ENCODE peak calls at places on chromosomes 7 and 10, in nine cellular contexts. J, K, N, V, B, Y, O, H and U are unnamed samples.
A peak's percentile ranks its signal among the peaks of the same experiment; 100 is the strongest.

GRCh38 chr10:3424102-3424803 is 251.7 kb upstream of the PITRM1 start:
- DNase-seq in J (peak; percentile 77), K (peak; percentile 68), N (no peak), V (no peak), B (no peak), Y (no peak), O (no peak), H (no peak), U (no peak)

GRCh38 chr7:17651926-17652385 is 288.3 kb downstream of the SNX13 start:
- DNase-seq in J (peak; percentile 88), K (peak; percentile 92), N (peak; percentile 87), V (no peak), B (peak; percentile 22), Y (no peak), O (peak; percentile 69), H (peak; percentile 90), U (no peak)

GRCh38 chr10:103481974-103482531 is 3.0 kb upstream of the CALHM3 start:
- DNase-seq in J (peak; percentile 50), K (peak; percentile 54), N (peak; percentile 85), V (no peak), B (no peak), Y (no peak), O (no peak), H (peak; percentile 69), U (peak; percentile 59)

GRCh38 chr7:95631545-95631944 is 35.2 kb upstream of the PDK4 start:
- DNase-seq in J (peak; percentile 5), K (no peak), N (no peak), V (no peak), B (no peak), Y (no peak), O (no peak), H (no peak), U (no peak)

GRCh38 chr10:102801496-102801895 is 35.7 kb downstream of the CYP17A1 start:
- DNase-seq in J (no peak), K (no peak), N (peak; percentile 43), V (no peak), B (no peak), Y (no peak), O (no peak), H (no peak), U (no peak)

GRCh38 chr7:17560516-17560915 is 262.1 kb downstream of the AHR start:
- DNase-seq in J (no peak), K (no peak), N (no peak), V (no peak), B (no peak), Y (no peak), O (no peak), H (peak; percentile 16), U (no peak)

GRCh38 chr7:127253289-127254162 is 785 bp upstream of the GRM8 start:
- DNase-seq in J (peak; percentile 61), K (peak; percentile 49), N (peak; percentile 82), V (peak; percentile 77), B (no peak), Y (no peak), O (peak; percentile 73), H (peak; percentile 31), U (peak; percentile 30)

GRCh38 chr10:24382979-24383663 is 174.2 kb downstream of the KIAA1217 start:
- DNase-seq in J (no peak), K (peak; percentile 87), N (no peak), V (peak; percentile 22), B (no peak), Y (no peak), O (no peak), H (no peak), U (no peak)

GRCh38 chr7:112225006-112225405 is 18.5 kb downstream of the ZNF277 start:
- DNase-seq in J (peak; percentile 23), K (peak; percentile 57), N (no peak), V (no peak), B (no peak), Y (no peak), O (no peak), H (no peak), U (no peak)

GRCh38 chr10:124842721-124843120 is 41.1 kb downstream of the ABRAXAS2 start:
- DNase-seq in J (no peak), K (no peak), N (no peak), V (no peak), B (no peak), Y (no peak), O (no peak), H (peak; percentile 26), U (no peak)

DNA sequence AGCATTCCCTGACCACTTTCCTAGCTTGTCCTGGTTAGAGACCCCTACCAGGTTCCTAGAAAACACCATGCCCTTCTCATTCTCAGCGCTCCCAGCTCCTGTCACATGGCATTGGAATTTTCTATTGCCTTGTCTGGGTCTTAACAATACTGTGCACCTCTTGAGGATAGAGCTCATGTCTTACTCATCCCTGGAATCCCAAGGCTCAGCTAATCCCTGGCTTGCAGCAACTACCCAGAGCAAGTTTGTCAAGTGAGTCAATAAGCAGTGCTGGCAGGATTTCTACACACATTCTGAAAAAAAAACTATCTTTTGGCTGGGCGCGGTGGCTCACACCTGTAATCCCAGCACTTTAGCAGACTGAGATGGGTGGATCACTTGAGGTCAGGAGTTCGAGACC is 11.7 kb upstream of the PRDX3 start:
- DNase-seq in J (peak; percentile 91), K (peak; percentile 100), N (peak; percentile 95), V (no peak), B (no peak), Y (no peak), O (peak; percentile 65), H (peak; percentile 99), U (no peak)
- H3K4me3 ChIP-seq in J (no peak overlapping the region), K (no peak overlapping the region), N (no peak overlapping the region), V (no peak overlapping the region), B (no peak overlapping the region), Y (no peak overlapping the region), O (no peak overlapping the region), H (no peak overlapping the region), U (no peak overlapping the region)

DNA sequence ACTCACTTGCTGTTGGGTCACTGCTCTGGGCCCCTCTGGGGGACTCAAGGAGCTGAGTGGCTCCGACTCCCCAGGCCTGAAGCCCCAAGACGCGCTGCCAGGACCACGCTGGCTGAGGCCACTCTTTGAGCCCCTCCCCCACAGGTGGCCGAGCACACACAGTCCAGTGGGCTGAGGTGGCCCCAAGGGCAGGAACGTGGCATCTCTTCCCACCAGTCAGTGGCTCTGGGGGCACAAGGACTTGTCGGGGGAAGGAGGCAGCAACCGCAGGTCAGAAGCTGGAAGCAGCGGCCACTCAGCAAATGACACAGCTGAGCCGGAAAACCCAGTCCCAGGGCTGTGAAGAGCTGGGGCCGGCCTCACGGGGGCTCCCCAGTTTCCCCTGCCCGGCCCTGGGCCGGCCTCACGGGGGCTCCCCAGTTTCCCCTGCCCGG is 24.1 kb downstream of the GRIFIN start:
- DNase-seq in J (no peak), K (no peak), N (no peak), V (peak; percentile 27), B (no peak), Y (no peak), O (no peak), H (no peak), U (no peak)
- H3K4me3 ChIP-seq in J (no peak overlapping the region), K (no peak overlapping the region), N (no peak overlapping the region), V (peak overlapping the region; percentile 17), B (peak overlapping the region; percentile 30), Y (peak overlapping the region; percentile 56), O (peak overlapping the region; percentile 15), H (no peak overlapping the region), U (peak overlapping the region; percentile 59)

GRCh38 chr10:93615576-93615975 is 3.2 kb downstream of the PDE6C start:
- DNase-seq in J (no peak), K (no peak), N (no peak), V (no peak), B (no peak), Y (no peak), O (no peak), H (no peak), U (no peak)

GRCh38 chr10:93616844-93617360 is 4.6 kb downstream of the PDE6C start:
- DNase-seq in J (no peak), K (no peak), N (no peak), V (no peak), B (no peak), Y (no peak), O (no peak), H (no peak), U (no peak)

GRCh38 chr10:93608421-93608820 is 3.9 kb upstream of the PDE6C start:
- DNase-seq in J (no peak), K (no peak), N (no peak), V (no peak), B (no peak), Y (no peak), O (no peak), H (no peak), U (no peak)

GRCh38 chr10:93614101-93614825 is 1.9 kb downstream of the PDE6C start:
- DNase-seq in J (no peak), K (no peak), N (no peak), V (no peak), B (no peak), Y (no peak), O (no peak), H (no peak), U (no peak)

GRCh38 chr10:93612237-93612636 is at the start of gene PDE6C:
- DNase-seq in J (no peak), K (no peak), N (no peak), V (no peak), B (no peak), Y (no peak), O (no peak), H (no peak), U (no peak)
- H3K4me3 ChIP-seq in J (no peak within 1 kb of the TSS), K (no peak within 1 kb of the TSS), N (no peak within 1 kb of the TSS), V (no peak within 1 kb of the TSS), B (no peak within 1 kb of the TSS), Y (no peak within 1 kb of the TSS), O (no peak within 1 kb of the TSS), H (no peak within 1 kb of the TSS), U (no peak within 1 kb of the TSS)

GRCh38 chr10:13703997-13704536 is 117.3 kb downstream of the PRPF18 start:
- DNase-seq in J (no peak), K (no peak), N (no peak), V (no peak), B (no peak), Y (no peak), O (no peak), H (no peak), U (no peak)

GRCh38 chr10:13706175-13706574 is 119.4 kb downstream of the PRPF18 start:
- DNase-seq in J (no peak), K (no peak), N (no peak), V (no peak), B (no peak), Y (no peak), O (no peak), H (no peak), U (no peak)

GRCh38 chr10:13706604-13707003 is 119.8 kb downstream of the PRPF18 start:
- DNase-seq in J (no peak), K (peak; percentile 35), N (no peak), V (peak; percentile 20), B (no peak), Y (no peak), O (no peak), H (no peak), U (no peak)

GRCh38 chr10:13705526-13706169 is 118.9 kb downstream of the PRPF18 start:
- DNase-seq in J (peak; percentile 37), K (peak; percentile 44), N (no peak), V (no peak), B (no peak), Y (no peak), O (no peak), H (no peak), U (no peak)

DNA sequence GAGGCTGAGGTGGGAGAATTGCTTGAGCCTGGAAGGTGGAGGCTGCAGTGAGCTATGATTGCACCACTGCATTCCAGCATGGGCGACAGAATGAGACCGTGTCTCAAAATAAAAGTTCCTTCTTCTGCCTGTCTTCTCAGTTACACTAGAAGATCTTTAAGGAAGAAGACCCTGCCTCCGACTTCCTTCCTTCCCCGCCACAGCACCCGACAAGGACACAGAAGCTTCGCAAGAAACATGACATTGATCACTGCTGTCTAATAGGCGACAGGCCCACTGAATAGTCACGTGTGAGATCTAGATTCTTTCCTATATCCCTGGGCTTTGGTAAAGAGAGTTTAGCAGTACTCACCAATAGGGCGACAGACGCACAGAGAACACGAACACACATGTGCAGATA is 118.2 kb downstream of the PRPF18 start:
- DNase-seq in J (no peak), K (no peak), N (no peak), V (no peak), B (no peak), Y (no peak), O (no peak), H (no peak), U (no peak)
- H3K4me3 ChIP-seq in J (peak overlapping the region; percentile 54), K (peak overlapping the region; percentile 98), N (no peak overlapping the region), V (no peak overlapping the region), B (no peak overlapping the region), Y (no peak overlapping the region), O (no peak overlapping the region), H (no peak overlapping the region), U (no peak overlapping the region)